ENCODE peak calls at places on chromosome X, in six cellular contexts. D is K562, X is endothelial cell of umbilical vein, M is GM12878, Q is HepG2, N is A549. K is an unnamed sample.
A peak's percentile ranks its signal among the peaks of the same experiment; 100 is the strongest.

GRCh38 chrX:129665916-129666644 is 11.3 kb upstream of the APLN start:
- DNase-seq in D (no peak), X (peak; percentile 87), M (no peak), Q (no peak), N (peak; percentile 66), K (no peak)

GRCh38 chrX:63330681-63331080 is 20.5 kb downstream of the SPIN4 start:
- DNase-seq in D (no peak), X (no peak), M (no peak), Q (no peak), N (no peak), K (peak; percentile 74)

GRCh38 chrX:129877401-129877800 is 28.6 kb upstream of the UTP14A start:
- DNase-seq in D (no peak), X (no peak), M (no peak), Q (no peak), N (no peak), K (peak; percentile 14)

GRCh38 chrX:112653017-112653416 is 26.7 kb downstream of the LHFPL1 start:
- DNase-seq in D (no peak), X (no peak), M (no peak), Q (no peak), N (no peak), K (no peak)

GRCh38 chrX:107480272-107480671 is 30.8 kb downstream of the FRMPD3 start:
- DNase-seq in D (no peak), X (no peak), M (no peak), Q (no peak), N (no peak), K (no peak)

GRCh38 chrX:101931104-101931493 is 728 bp downstream of the ZMAT1 start:
- DNase-seq in D (no peak), X (peak; percentile 6), M (no peak), Q (no peak), N (no peak), K (no peak)

GRCh38 chrX:47831788-47832187 is 4.9 kb upstream of the ZNF81 start:
- DNase-seq in D (peak; percentile 42), X (peak; percentile 31), M (no peak), Q (peak; percentile 29), N (peak; percentile 38), K (peak; percentile 61)

GRCh38 chrX:133699023-133699728 is 283.9 kb upstream of the GPC4 start:
- DNase-seq in D (no peak), X (no peak), M (no peak), Q (no peak), N (no peak), K (no peak)

GRCh38 chrX:108494416-108495095 is 54.9 kb downstream of the COL4A5 start:
- DNase-seq in D (no peak), X (no peak), M (no peak), Q (no peak), N (no peak), K (no peak)

GRCh38 chrX:151019837-151020236 is 36.7 kb downstream of the HMGB3 start:
- DNase-seq in D (no peak), X (no peak), M (no peak), Q (no peak), N (no peak), K (no peak)

GRCh38 chrX:276588-277171 is 4.5 kb upstream of the PLCXD1 start:
- DNase-seq in D (peak; percentile 46), X (no peak), M (no peak), Q (no peak), N (peak; percentile 61), K (peak; percentile 40)

GRCh38 chrX:22542641-22543040 is 269.9 kb downstream of the CBLL2 start:
- DNase-seq in D (no peak), X (no peak), M (no peak), Q (no peak), N (no peak), K (no peak)

GRCh38 chrX:115589419-115589818 is 28.4 kb downstream of the PLS3 start:
- DNase-seq in D (no peak), X (no peak), M (no peak), Q (no peak), N (no peak), K (no peak)

GRCh38 chrX:111100191-111100590 is 4.2 kb downstream of the PAK3 start:
- DNase-seq in D (peak; percentile 60), X (no peak), M (no peak), Q (peak; percentile 8), N (peak; percentile 72), K (peak; percentile 48)

GRCh38 chrX:110402091-110402854 is 43.6 kb downstream of the RTL9 start:
- DNase-seq in D (peak; percentile 53), X (no peak), M (no peak), Q (no peak), N (peak; percentile 24), K (no peak)

GRCh38 chrX:136647969-136648368 is at the start of gene CD40LG:
- DNase-seq in D (no peak), X (no peak), M (no peak), Q (no peak), N (no peak), K (no peak)

GRCh38 chrX:10485331-10485730 is 135.1 kb downstream of the MID1 start:
- DNase-seq in D (no peak), X (no peak), M (no peak), Q (no peak), N (no peak), K (no peak)

GRCh38 chrX:40207626-40208025 is 109.9 kb upstream of the BCOR start:
- DNase-seq in D (peak; percentile 57), X (no peak), M (no peak), Q (no peak), N (no peak), K (peak; percentile 66)

GRCh38 chrX:103941201-103941975 is 21.0 kb upstream of the TMSB15B start:
- DNase-seq in D (peak; percentile 25), X (peak; percentile 37), M (no peak), Q (no peak), N (peak; percentile 19), K (peak; percentile 19)

GRCh38 chrX:53072418-53073114 is 9.6 kb upstream of the TSPYL2 start:
- DNase-seq in D (no peak), X (no peak), M (no peak), Q (no peak), N (no peak), K (no peak)

GRCh38 chrX:39613997-39614679 is 483.6 kb downstream of the BCOR start:
- DNase-seq in D (no peak), X (no peak), M (peak; percentile 46), Q (no peak), N (no peak), K (no peak)

GRCh38 chrX:140495739-140496138 is 9.1 kb downstream of the SOX3 start:
- DNase-seq in D (no peak), X (no peak), M (no peak), Q (no peak), N (no peak), K (no peak)
- TF ChIP-seq MYC in D (no peak), X (no peak), M (no peak), Q (no peak), N (no peak), K (no peak)

GRCh38 chrX:120560842-120561633 is at the start of gene CUL4B:
- DNase-seq in D (peak; percentile 90), X (peak; percentile 95), M (peak; percentile 72), Q (peak; percentile 91), N (peak; percentile 79), K (peak; percentile 96)
- TF ChIP-seq POLR2A in D (peak; percentile 81), X (peak; percentile 75), M (peak; percentile 84), Q (peak; percentile 45), N (peak; percentile 44), K (peak; percentile 18)

GRCh38 chrX:24513416-24513815 is 48.3 kb downstream of the PDK3 start:
- DNase-seq in D (no peak), X (no peak), M (peak; percentile 63), Q (no peak), N (no peak), K (no peak)

GRCh38 chrX:24520472-24520871 is 55.4 kb downstream of the PDK3 start:
- DNase-seq in D (no peak), X (no peak), M (no peak), Q (no peak), N (no peak), K (no peak)

DNA sequence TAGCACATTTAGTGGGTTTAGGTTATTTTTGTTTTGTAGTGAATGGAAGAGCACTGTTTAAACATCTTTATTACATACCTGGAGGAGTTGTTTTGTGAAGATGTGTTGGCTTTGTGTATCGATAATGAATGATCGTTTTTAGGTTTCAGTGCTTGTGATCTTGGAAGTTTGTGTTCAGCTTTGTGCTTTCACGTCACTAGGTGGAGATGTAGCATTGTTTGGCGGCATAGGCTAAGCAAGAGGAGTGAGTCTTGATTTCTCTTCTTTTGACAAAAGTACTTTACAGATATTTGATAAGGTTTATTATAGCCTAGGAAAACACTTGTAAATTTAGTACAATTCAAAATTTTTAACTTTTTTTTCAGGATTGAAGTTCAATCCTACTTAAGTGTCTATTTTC is 50.4 kb downstream of the PDK3 start:
- DNase-seq in D (no peak), X (peak; percentile 33), M (no peak), Q (no peak), N (no peak), K (peak; percentile 12)
- TF ChIP-seq MAX in D (no peak), X (no peak), M (no peak), Q (no peak), N (no peak), K (no peak)

DNA sequence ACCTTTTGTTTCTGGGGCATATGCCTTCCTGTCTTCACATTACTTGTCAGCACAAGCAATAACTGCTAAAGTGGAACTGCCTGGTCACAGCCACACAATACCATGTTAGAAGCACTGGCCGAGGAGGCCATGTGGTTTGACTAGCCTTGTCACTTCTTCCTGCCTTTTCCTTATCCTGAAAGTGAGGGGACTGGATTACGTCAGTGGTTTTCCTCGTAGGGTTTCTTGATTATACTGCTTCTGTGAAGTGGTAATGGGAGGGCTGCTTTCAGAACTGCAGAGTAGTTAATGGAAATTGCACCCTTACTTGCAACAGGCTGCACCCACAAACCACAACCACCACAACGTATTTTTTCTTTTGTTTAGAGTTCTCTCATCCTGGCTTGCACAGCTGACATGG is 26.6 kb downstream of the ZRSR2 start:
- DNase-seq in D (no peak), X (no peak), M (peak; percentile 9), Q (no peak), N (no peak), K (peak; percentile 82)
- TF ChIP-seq MYC in D (no peak), X (no peak), M (no peak), Q (no peak), N (no peak), K (no peak)

DNA sequence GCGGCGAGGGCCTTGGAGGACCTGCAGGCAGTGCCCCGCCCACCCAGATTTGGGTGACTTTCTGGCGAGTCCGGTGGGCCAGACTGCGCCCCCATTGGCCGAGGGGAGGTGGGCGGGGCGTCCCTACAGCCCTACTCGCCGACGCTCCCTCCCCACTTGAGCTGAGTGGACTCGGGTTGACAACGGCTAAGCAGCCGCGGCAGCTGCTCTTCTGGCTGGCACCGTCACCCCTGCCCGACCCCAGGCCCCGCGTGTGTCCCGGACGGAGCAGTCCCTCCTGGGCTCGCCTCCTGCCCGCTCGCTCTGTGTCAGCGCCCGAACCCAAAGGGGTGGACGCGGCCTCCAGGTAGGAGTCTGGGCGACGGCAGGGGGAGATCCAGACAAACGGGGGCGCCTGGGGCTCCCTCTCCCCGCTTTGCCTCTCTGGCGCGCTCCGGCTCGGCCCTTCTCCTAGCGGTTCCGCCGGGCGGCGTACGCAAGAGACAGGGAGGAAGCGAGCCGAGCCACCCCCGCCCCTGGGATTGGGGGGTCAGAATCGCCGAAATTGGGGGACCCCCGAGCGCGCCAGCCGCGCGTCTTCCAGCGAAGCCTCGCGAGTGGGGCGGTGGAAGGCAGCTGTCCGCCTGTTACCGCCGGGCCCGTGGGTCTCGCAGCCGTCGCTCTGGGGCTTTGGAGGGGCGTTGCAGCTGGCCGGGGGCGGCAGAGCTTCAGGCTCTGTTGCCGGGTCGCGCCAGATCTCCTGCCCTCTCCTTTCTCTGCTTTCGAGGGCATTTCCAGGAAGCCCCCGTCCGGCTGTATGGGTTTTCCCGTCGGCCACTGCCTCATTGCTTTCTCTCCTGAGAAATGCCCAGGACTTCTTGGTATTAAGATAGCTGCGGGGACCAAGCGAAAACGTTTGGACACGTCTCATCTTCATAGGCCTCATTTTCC is 46.3 kb downstream of the STARD8 start:
- DNase-seq in D (peak; percentile 83), X (peak; percentile 75), M (no peak), Q (no peak), N (no peak), K (peak; percentile 90)
- TF ChIP-seq POLR2A in D (peak; percentile 85), X (peak; percentile 67), M (no peak), Q (no peak), N (no peak), K (peak; percentile 43)

K was measured in NB4.